ENCODE peak calls at places on chromosomes 13 and 19, in seven cellular contexts. One of them, this sample, is unnamed.

GRCh38 chr13:84528408-84529055 is 646.3 kb upstream of the SLITRK1 start:
- DNase-seq in CD8-positive, alpha-beta T cell: no peak
- DNase-seq in Panc1: no peak
- DNase-seq in thoracic aorta: no peak
- DNase-seq in breast epithelium: no peak
- DNase-seq in Peyer's patch: no peak
- DNase-seq in A549: no peak
- DNase-seq in this sample: no peak

GRCh38 chr19:48348039-48348438 is 15.7 kb downstream of the TMEM143 start:
- DNase-seq in CD8-positive, alpha-beta T cell: no peak
- DNase-seq in Peyer's patch: no peak
- DNase-seq in Panc1: no peak
- DNase-seq in thoracic aorta: no peak
- DNase-seq in breast epithelium: no peak
- DNase-seq in A549: no peak
- DNase-seq in this sample: no peak

GRCh38 chr19:40625406-40626120 is 24.4 kb downstream of the LTBP4 start:
- DNase-seq in A549: no peak
- DNase-seq in Panc1: no peak
- DNase-seq in breast epithelium: no peak
- DNase-seq in CD8-positive, alpha-beta T cell: no peak
- DNase-seq in thoracic aorta: no peak
- DNase-seq in Peyer's patch: no peak
- DNase-seq in this sample: no peak

GRCh38 chr13:43303040-43303729 is 279.8 kb downstream of the DNAJC15 start:
- DNase-seq in CD8-positive, alpha-beta T cell: no peak
- DNase-seq in A549: no peak
- DNase-seq in Panc1: no peak
- DNase-seq in thoracic aorta: no peak
- DNase-seq in breast epithelium: no peak
- DNase-seq in Peyer's patch: no peak
- DNase-seq in this sample: no peak

GRCh38 chr19:10018786-10019185 is 5.5 kb downstream of the RDH8 start:
- DNase-seq in breast epithelium: no peak
- DNase-seq in Panc1: no peak
- DNase-seq in CD8-positive, alpha-beta T cell: no peak
- DNase-seq in thoracic aorta: no peak
- DNase-seq in A549: no peak
- DNase-seq in Peyer's patch: no peak
- DNase-seq in this sample: no peak

GRCh38 chr19:2282062-2282861 is at the start of gene PEAK3:
- DNase-seq in Peyer's patch: peak; percentile 75
- DNase-seq in A549: no peak
- DNase-seq in CD8-positive, alpha-beta T cell: peak; percentile 56
- DNase-seq in thoracic aorta: no peak
- DNase-seq in Panc1: no peak
- DNase-seq in breast epithelium: no peak
- DNase-seq in this sample: peak; percentile 87

GRCh38 chr19:20444202-20444885 is 121.2 kb downstream of the ZNF737 start:
- DNase-seq in Peyer's patch: no peak
- DNase-seq in thoracic aorta: no peak
- DNase-seq in Panc1: no peak
- DNase-seq in breast epithelium: no peak
- DNase-seq in CD8-positive, alpha-beta T cell: no peak
- DNase-seq in A549: no peak
- DNase-seq in this sample: no peak

GRCh38 chr19:49065905-49066512 is 1.4 kb upstream of the NTF4 start:
- DNase-seq in Peyer's patch: no peak
- DNase-seq in Panc1: no peak
- DNase-seq in CD8-positive, alpha-beta T cell: no peak
- DNase-seq in thoracic aorta: no peak
- DNase-seq in breast epithelium: no peak
- DNase-seq in A549: no peak
- DNase-seq in this sample: no peak

GRCh38 chr19:55379161-55379560 is 2.5 kb downstream of the TMEM190 start:
- DNase-seq in breast epithelium: no peak
- DNase-seq in Panc1: no peak
- DNase-seq in A549: no peak
- DNase-seq in thoracic aorta: no peak
- DNase-seq in Peyer's patch: no peak
- DNase-seq in CD8-positive, alpha-beta T cell: no peak
- DNase-seq in this sample: no peak

GRCh38 chr19:19549804-19550453 is 11.9 kb downstream of the CILP2 start:
- DNase-seq in thoracic aorta: no peak
- DNase-seq in CD8-positive, alpha-beta T cell: no peak
- DNase-seq in A549: no peak
- DNase-seq in breast epithelium: no peak
- DNase-seq in Peyer's patch: no peak
- DNase-seq in Panc1: no peak
- DNase-seq in this sample: no peak

GRCh38 chr19:33868076-33868735 is 71.5 kb downstream of the KCTD15 start:
- DNase-seq in breast epithelium: peak; percentile 47
- DNase-seq in thoracic aorta: no peak
- DNase-seq in CD8-positive, alpha-beta T cell: no peak
- DNase-seq in Peyer's patch: no peak
- DNase-seq in Panc1: no peak
- DNase-seq in A549: no peak
- DNase-seq in this sample: no peak

GRCh38 chr19:49890349-49891311 is 6.1 kb downstream of the IL4I1 start:
- DNase-seq in A549: peak; percentile 62
- DNase-seq in Panc1: no peak
- DNase-seq in breast epithelium: no peak
- DNase-seq in CD8-positive, alpha-beta T cell: peak; percentile 59
- DNase-seq in thoracic aorta: no peak
- DNase-seq in Peyer's patch: peak; percentile 81
- DNase-seq in this sample: peak; percentile 53

GRCh38 chr13:51534075-51534817 is 50.0 kb upstream of the WDFY2 start:
- DNase-seq in A549: no peak
- DNase-seq in breast epithelium: no peak
- DNase-seq in Peyer's patch: no peak
- DNase-seq in thoracic aorta: no peak
- DNase-seq in Panc1: no peak
- DNase-seq in CD8-positive, alpha-beta T cell: peak; percentile 55
- DNase-seq in this sample: no peak

GRCh38 chr19:14182481-14182880 is 23.5 kb downstream of the ADGRL1 start:
- DNase-seq in CD8-positive, alpha-beta T cell: no peak
- DNase-seq in thoracic aorta: no peak
- DNase-seq in A549: no peak
- DNase-seq in breast epithelium: no peak
- DNase-seq in Peyer's patch: no peak
- DNase-seq in Panc1: no peak
- DNase-seq in this sample: no peak

GRCh38 chr13:51797664-51798488 is 6.1 kb downstream of the DHRS12 start:
- DNase-seq in Peyer's patch: no peak
- DNase-seq in A549: peak; percentile 44
- DNase-seq in CD8-positive, alpha-beta T cell: peak; percentile 54
- DNase-seq in breast epithelium: no peak
- DNase-seq in Panc1: no peak
- DNase-seq in thoracic aorta: no peak
- DNase-seq in this sample: peak; percentile 53

GRCh38 chr19:51259348-51260245 is 8.7 kb downstream of the SIGLECL1 start:
- DNase-seq in A549: peak; percentile 43
- DNase-seq in CD8-positive, alpha-beta T cell: peak; percentile 44
- DNase-seq in breast epithelium: no peak
- DNase-seq in thoracic aorta: no peak
- DNase-seq in Panc1: peak; percentile 20
- DNase-seq in Peyer's patch: no peak
- DNase-seq in this sample: no peak

GRCh38 chr19:38273499-38273898 is 9.1 kb downstream of the SPINT2 start:
- DNase-seq in breast epithelium: no peak
- DNase-seq in A549: no peak
- DNase-seq in Peyer's patch: peak; percentile 78
- DNase-seq in CD8-positive, alpha-beta T cell: no peak
- DNase-seq in Panc1: no peak
- DNase-seq in thoracic aorta: no peak
- DNase-seq in this sample: no peak

GRCh38 chr19:20423381-20424207 is 142.0 kb downstream of the ZNF737 start:
- DNase-seq in Panc1: peak; percentile 67
- DNase-seq in breast epithelium: peak; percentile 60
- DNase-seq in A549: no peak
- DNase-seq in Peyer's patch: peak; percentile 39
- DNase-seq in CD8-positive, alpha-beta T cell: peak; percentile 30
- DNase-seq in thoracic aorta: no peak
- DNase-seq in this sample: peak; percentile 73

GRCh38 chr19:35407619-35408018 is 36.8 kb downstream of the GPR42 start:
- DNase-seq in breast epithelium: no peak
- DNase-seq in Panc1: no peak
- DNase-seq in thoracic aorta: no peak
- DNase-seq in Peyer's patch: no peak
- DNase-seq in CD8-positive, alpha-beta T cell: no peak
- DNase-seq in A549: no peak
- DNase-seq in this sample: no peak

GRCh38 chr19:35409191-35409590 is 38.3 kb downstream of the GPR42 start:
- DNase-seq in A549: no peak
- DNase-seq in Peyer's patch: no peak
- DNase-seq in thoracic aorta: no peak
- DNase-seq in breast epithelium: no peak
- DNase-seq in CD8-positive, alpha-beta T cell: no peak
- DNase-seq in Panc1: no peak
- DNase-seq in this sample: no peak

GRCh38 chr19:35404879-35405622 is 34.2 kb downstream of the GPR42 start:
- DNase-seq in breast epithelium: no peak
- DNase-seq in A549: peak; percentile 66
- DNase-seq in Panc1: no peak
- DNase-seq in thoracic aorta: peak; percentile 17
- DNase-seq in Peyer's patch: no peak
- DNase-seq in CD8-positive, alpha-beta T cell: no peak
- DNase-seq in this sample: no peak

GRCh38 chr19:35410487-35410886 is 37.6 kb upstream of the FFAR2 start:
- DNase-seq in Peyer's patch: no peak
- DNase-seq in thoracic aorta: no peak
- DNase-seq in CD8-positive, alpha-beta T cell: no peak
- DNase-seq in breast epithelium: no peak
- DNase-seq in A549: no peak
- DNase-seq in Panc1: no peak
- DNase-seq in this sample: no peak

DNA sequence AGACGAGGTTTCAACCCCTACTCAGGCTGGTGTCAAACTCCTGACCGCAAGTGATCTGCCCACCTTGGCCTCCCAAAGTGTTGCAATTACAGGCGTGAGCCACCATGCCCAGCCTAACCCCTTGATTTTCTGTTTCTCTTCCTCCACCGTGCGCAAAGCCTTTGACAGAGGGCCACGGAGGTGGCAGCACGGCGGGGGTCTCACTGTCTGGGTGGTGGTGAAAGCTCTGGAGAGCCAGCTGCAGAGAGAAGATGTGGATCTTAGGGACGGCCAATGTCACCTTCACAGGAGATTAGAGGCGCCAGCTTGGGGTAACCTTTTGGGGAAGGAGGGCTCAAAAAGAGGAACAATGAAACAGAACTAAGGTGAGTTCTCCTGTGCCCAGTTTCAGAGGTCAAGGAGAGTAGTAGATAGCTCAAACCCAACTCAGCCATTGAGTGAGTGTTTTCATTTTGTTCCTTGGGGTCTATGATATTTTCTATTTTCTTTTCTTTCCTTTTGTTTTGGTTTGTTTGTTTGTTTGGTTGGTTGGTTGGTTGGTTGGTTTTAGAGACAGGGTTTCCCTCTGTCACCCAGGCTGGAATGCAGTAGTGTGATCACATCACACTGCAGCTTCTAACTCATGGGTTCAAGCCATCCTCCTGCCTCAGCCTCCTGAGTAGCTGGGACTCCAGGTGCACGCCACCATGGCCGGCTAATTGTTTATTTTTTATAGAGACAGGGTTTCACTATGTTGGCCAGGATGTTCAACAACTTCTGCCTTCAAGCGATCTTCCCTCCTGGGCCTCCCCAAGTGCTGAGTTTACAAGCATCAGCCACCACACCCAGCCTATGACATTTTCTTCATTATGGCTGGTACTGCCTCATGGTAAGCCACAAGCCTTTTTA is 37.7 kb downstream of the GPR42 start:
- DNase-seq in breast epithelium: no peak
- DNase-seq in Peyer's patch: no peak
- DNase-seq in CD8-positive, alpha-beta T cell: no peak
- DNase-seq in thoracic aorta: no peak
- DNase-seq in A549: no peak
- DNase-seq in Panc1: no peak
- DNase-seq in this sample: no peak
- H3K9me3 ChIP-seq in breast epithelium: no peaks in the 10 kb centered on the region
- H3K9me3 ChIP-seq in Peyer's patch: no peaks in the 10 kb centered on the region
- H3K9me3 ChIP-seq in CD8-positive, alpha-beta T cell: no peaks in the 10 kb centered on the region
- H3K9me3 ChIP-seq in thoracic aorta: no peaks in the 10 kb centered on the region
- H3K9me3 ChIP-seq in A549: peaks cover 7% of the 10 kb centered on the region
- H3K9me3 ChIP-seq in Panc1: no peaks in the 10 kb centered on the region
- H3K9me3 ChIP-seq in this sample: no peaks in the 10 kb centered on the region

DNA sequence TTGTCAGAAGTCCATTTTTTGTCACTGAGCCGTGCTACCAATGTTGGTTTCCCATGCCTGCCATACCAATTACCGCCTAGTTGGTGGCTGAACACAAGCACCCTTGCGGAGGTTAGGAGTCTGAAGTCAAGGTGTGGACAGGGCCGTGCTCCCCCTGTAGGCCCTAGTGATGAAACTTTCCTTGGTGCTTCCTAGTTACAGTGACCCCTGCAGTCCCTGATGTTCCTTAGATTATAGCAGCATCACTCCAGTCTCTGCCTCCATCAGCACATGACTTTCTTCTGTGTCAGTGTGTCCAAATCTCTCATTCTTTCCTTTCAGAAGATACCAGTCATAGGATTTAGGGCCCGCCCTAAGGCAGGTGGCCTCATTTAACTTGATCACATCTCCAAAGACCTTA is 99.0 kb downstream of the MYO16 start:
- DNase-seq in A549: no peak
- DNase-seq in Peyer's patch: no peak
- DNase-seq in CD8-positive, alpha-beta T cell: no peak
- DNase-seq in thoracic aorta: no peak
- DNase-seq in breast epithelium: no peak
- DNase-seq in Panc1: no peak
- DNase-seq in this sample: no peak
- TF ChIP-seq CTCF in A549: no peak
- TF ChIP-seq CTCF in Peyer's patch: no peak
- TF ChIP-seq CTCF in CD8-positive, alpha-beta T cell: no peak
- TF ChIP-seq CTCF in thoracic aorta: no peak
- TF ChIP-seq CTCF in breast epithelium: no peak
- TF ChIP-seq CTCF in Panc1: no peak
- TF ChIP-seq CTCF in this sample: no peak

DNA sequence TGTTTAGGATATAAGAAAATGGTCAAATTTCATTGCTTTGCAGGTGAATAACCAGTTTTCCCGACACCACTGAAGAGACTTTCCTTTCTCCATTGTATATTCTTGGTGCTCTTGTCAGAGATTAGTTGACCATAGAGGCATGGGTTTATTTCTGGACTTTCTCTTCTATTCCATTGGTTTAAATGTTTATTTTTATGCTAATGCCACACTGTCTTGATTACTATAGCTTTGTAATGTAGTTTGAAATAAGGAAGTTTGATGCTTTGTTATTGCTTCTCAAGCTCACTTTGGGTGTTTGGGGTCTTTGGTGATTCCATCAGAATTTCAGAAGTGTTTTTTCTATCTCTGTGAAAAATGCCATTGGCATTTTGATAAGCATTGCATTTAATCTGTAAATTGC is 190.0 kb upstream of the SPRY2 start:
- DNase-seq in Peyer's patch: no peak
- DNase-seq in Panc1: no peak
- DNase-seq in thoracic aorta: no peak
- DNase-seq in A549: no peak
- DNase-seq in breast epithelium: no peak
- DNase-seq in CD8-positive, alpha-beta T cell: no peak
- DNase-seq in this sample: no peak
- H3K9me3 ChIP-seq in Peyer's patch: no peaks in the 10 kb centered on the region
- H3K9me3 ChIP-seq in Panc1: no peaks in the 10 kb centered on the region
- H3K9me3 ChIP-seq in thoracic aorta: no peaks in the 10 kb centered on the region
- H3K9me3 ChIP-seq in A549: no peaks in the 10 kb centered on the region
- H3K9me3 ChIP-seq in breast epithelium: peaks cover 6% of the 10 kb centered on the region
- H3K9me3 ChIP-seq in CD8-positive, alpha-beta T cell: no peaks in the 10 kb centered on the region
- H3K9me3 ChIP-seq in this sample: no peaks in the 10 kb centered on the region

GRCh38 chr13:26377038-26377437 is 123.1 kb downstream of the CDK8 start:
- DNase-seq in thoracic aorta: no peak
- DNase-seq in Peyer's patch: no peak
- DNase-seq in Panc1: no peak
- DNase-seq in CD8-positive, alpha-beta T cell: no peak
- DNase-seq in breast epithelium: no peak
- DNase-seq in A549: peak; percentile 1
- DNase-seq in this sample: no peak
- TF ChIP-seq CTCF in thoracic aorta: peak; percentile 41
- TF ChIP-seq CTCF in Peyer's patch: no peak
- TF ChIP-seq CTCF in Panc1: peak; percentile 36
- TF ChIP-seq CTCF in CD8-positive, alpha-beta T cell: peak; percentile 34
- TF ChIP-seq CTCF in breast epithelium: no peak
- TF ChIP-seq CTCF in A549: no peak
- TF ChIP-seq CTCF in this sample: no peak